ENCODE peak calls at places on chromosome 6, in seven cellular contexts. D is stimulated activated CD4-positive, alpha-beta T cell treated with anti-CD3 and anti-CD28 coated beads, Interleukin-1b, Interleukin-23, amount 100 ng/mL, for 1 hour; V is stimulated activated CD8-positive, alpha-beta memory T cell treated with anti-CD3 and anti-CD28 coated beads, Interleukin-4, amount 100 ng/mL, for 4 hours; K is foreskin melanocyte; M is HT1080; Z is left lung; L is AG08396. J is an unnamed sample.

GRCh38 chr6:24273471-24273870 is 84.4 kb downstream of the DCDC2 start:
- DNase-seq in D (no peak), V (no peak), K (no peak), M (peak), Z (no peak), L (no peak), J (no peak)

GRCh38 chr6:147621280-147621679 is 112.8 kb downstream of the SAMD5 start:
- DNase-seq in D (no peak), V (no peak), K (no peak), M (peak), Z (no peak), L (peak), J (peak)

GRCh38 chr6:134195164-134195906 is 122.6 kb downstream of the SGK1 start:
- DNase-seq in D (no peak), V (no peak), K (no peak), M (no peak), Z (no peak), L (no peak), J (no peak)

GRCh38 chr6:116507324-116507723 is 4.1 kb upstream of the CALHM5 start:
- DNase-seq in D (no peak), V (no peak), K (no peak), M (no peak), Z (no peak), L (no peak), J (no peak)

GRCh38 chr6:81696505-81696904 is 56.0 kb downstream of the TENT5A start:
- DNase-seq in D (no peak), V (no peak), K (no peak), M (peak), Z (no peak), L (no peak), J (no peak)

GRCh38 chr6:41194386-41194785 is 6.6 kb downstream of the TREML2 start:
- DNase-seq in D (no peak), V (no peak), K (no peak), M (no peak), Z (no peak), L (no peak), J (no peak)

GRCh38 chr6:120230008-120230407 is 880.4 kb upstream of the MAN1A1 start:
- DNase-seq in D (no peak), V (no peak), K (no peak), M (peak), Z (no peak), L (no peak), J (no peak)

GRCh38 chr6:151577257-151577656 is 83.4 kb downstream of the CCDC170 start:
- DNase-seq in D (no peak), V (no peak), K (no peak), M (no peak), Z (no peak), L (no peak), J (no peak)

GRCh38 chr6:168021581-168021980 is 24.1 kb downstream of the KIF25 start:
- DNase-seq in D (no peak), V (no peak), K (no peak), M (no peak), Z (no peak), L (no peak), J (no peak)